ENCODE peak calls at places on chromosomes 4 and X, in seven cellular contexts. C, V, R, M, O, W and F are unnamed samples. For H3K4me1, H3K9me3 and H3K36me3, the result is how much of the 10 kb centered on the place peaks cover.

GRCh38 chr4:24076811-24077210 is 187.0 kb upstream of the PPARGC1A start:
- DNase-seq in C (no peak), V (no peak), R (no peak), M (no peak), O (no peak), W (no peak), F (no peak)

GRCh38 chr4:792729-793108 is 33.2 kb downstream of the CPLX1 start:
- DNase-seq in C (peak), V (no peak), R (no peak), M (no peak), O (no peak), W (no peak), F (no peak)

GRCh38 chr4:23986270-23986669 is 96.4 kb upstream of the PPARGC1A start:
- DNase-seq in C (no peak), V (no peak), R (no peak), M (no peak), O (no peak), W (no peak), F (no peak)

GRCh38 chrX:151478052-151478451 is 81.0 kb downstream of the VMA21 start:
- DNase-seq in C (no peak), V (no peak), R (no peak), M (no peak), O (no peak), W (no peak), F (no peak)

GRCh38 chr4:159048166-159048886 is 54.6 kb upstream of the RAPGEF2 start:
- DNase-seq in C (peak), V (no peak), R (peak), M (peak), O (peak), W (peak), F (peak)

GRCh38 chr4:176320976-176321361 is 1.2 kb downstream of the SPCS3 start:
- DNase-seq in C (no peak), V (no peak), R (no peak), M (no peak), O (no peak), W (peak), F (no peak)

GRCh38 chrX:389021-389441 is 2.3 kb upstream of the PPP2R3B start:
- DNase-seq in C (no peak), V (no peak), R (no peak), M (no peak), O (no peak), W (no peak), F (no peak)

GRCh38 chr4:137659431-137659830 is 127.1 kb upstream of the PCDH18 start:
- DNase-seq in C (no peak), V (no peak), R (no peak), M (no peak), O (no peak), W (no peak), F (no peak)

GRCh38 chr4:177282284-177282683 is 27.4 kb upstream of the NEIL3 start:
- DNase-seq in C (no peak), V (no peak), R (no peak), M (no peak), O (no peak), W (no peak), F (no peak)

DNA sequence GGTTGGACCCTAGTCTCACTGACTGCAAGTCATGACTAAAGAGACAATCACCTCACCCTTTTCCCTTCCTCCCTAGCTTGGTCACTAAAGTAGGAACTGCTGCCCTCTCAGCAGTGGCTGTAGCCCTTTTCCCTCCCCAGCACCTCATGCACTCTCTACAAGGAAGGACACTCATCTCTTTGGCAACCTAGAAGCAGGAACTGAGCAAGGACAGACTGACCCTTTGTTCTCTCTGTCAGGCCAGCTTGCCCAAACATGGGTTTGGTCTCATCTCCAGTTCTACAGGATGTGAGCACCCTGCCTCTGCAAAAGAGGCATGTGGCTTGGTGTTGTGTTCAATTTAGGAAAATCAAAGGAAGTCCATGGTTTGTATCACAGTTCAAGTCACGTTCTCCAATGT is 15.8 kb downstream of the LEF1 start:
- DNase-seq in C (no peak), V (no peak), R (no peak), M (peak), O (no peak), W (no peak), F (no peak)
- H3K4me1 ChIP-seq in C (under half), V (under half), R (under half), M (under half), O (under half), W (under half), F (under half)

GRCh38 chr4:21858971-21859370 is 89.6 kb downstream of the KCNIP4 start:
- DNase-seq in C (no peak), V (no peak), R (no peak), M (no peak), O (no peak), W (no peak), F (no peak)
- H3K9me3 ChIP-seq in C (under half), V (under half), R (under half), M (under half), O (under half), W (under half), F (under half)

GRCh38 chr4:1964443-1964842 is 44.3 kb downstream of the NELFA start:
- DNase-seq in C (peak), V (no peak), R (no peak), M (no peak), O (no peak), W (no peak), F (no peak)
- H3K36me3 ChIP-seq in C (half or more), V (under half), R (under half), M (under half), O (half or more), W (under half), F (under half)

DNA sequence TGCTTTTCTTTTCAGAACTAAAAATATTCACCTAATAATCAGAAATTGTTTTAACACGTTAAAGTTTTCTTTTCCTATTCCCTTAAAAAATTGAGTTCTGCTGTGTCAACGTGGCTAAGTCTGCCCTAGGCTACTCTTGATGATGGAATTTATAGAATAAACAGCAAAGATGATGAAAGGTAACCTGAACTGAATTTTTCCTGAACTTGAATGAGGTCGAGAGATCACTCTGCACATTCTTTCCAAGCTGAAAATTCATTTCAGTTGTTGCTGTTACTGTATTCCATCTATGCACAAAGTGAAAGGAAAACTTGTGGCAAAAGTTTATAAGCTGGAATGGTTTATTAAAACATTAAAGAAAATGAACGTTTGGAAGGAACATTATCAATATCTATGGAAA is 245.9 kb upstream of the GIMD1 start:
- DNase-seq in C (no peak), V (no peak), R (no peak), M (no peak), O (no peak), W (peak), F (no peak)
- H3K4me1 ChIP-seq in C (under half), V (under half), R (under half), M (under half), O (under half), W (under half), F (under half)

GRCh38 chr4:19945501-19945900 is 306.2 kb upstream of the SLIT2 start:
- DNase-seq in C (no peak), V (no peak), R (no peak), M (no peak), O (no peak), W (no peak), F (no peak)
- H3K9me3 ChIP-seq in C (under half), V (under half), R (under half), M (under half), O (under half), W (under half), F (under half)

GRCh38 chr4:26420438-26420837 is 69.8 kb downstream of the CCKAR start:
- DNase-seq in C (no peak), V (no peak), R (no peak), M (no peak), O (no peak), W (no peak), F (no peak)
- H3K36me3 ChIP-seq in C (under half), V (under half), R (under half), M (under half), O (half or more), W (under half), F (under half)

DNA sequence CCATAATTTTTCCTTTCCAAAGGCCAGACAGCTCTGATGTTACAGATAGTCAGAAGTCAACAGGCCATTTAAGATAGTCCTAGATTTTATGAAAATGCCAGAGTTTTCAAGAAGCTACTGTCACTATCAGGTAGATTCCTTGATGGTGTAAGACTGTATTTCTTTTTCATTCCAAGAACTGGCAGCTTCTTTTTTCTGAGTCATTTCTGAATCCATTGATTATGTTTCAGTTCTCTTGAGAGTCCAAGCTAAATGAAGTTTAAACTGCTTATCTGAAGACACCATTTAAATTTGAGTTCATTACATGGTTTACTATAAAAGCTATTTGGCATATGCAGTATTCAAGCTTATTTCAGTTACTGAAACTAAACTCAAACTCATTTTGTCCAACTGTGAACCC is 44.6 kb downstream of the RASSF6 start:
- DNase-seq in C (no peak), V (no peak), R (no peak), M (no peak), O (no peak), W (no peak), F (no peak)
- H3K4me1 ChIP-seq in C (under half), V (under half), R (under half), M (under half), O (under half), W (under half), F (under half)

GRCh38 chr4:12270546-12270945 is 841.9 kb upstream of the HS3ST1 start:
- DNase-seq in C (no peak), V (no peak), R (no peak), M (no peak), O (no peak), W (peak), F (no peak)
- H3K9me3 ChIP-seq in C (under half), V (under half), R (under half), M (under half), O (under half), W (under half), F (under half)